ENCODE peak calls at places on chromosomes 11 and 22, in seven cellular contexts. R is heart left ventricle, N is fibroblast of mammary gland, T is esophagus muscularis mucosa, Q is body of pancreas, L is fibroblast of pulmonary artery, P is breast epithelium. V is an unnamed sample.

GRCh38 chr11:78406568-78407196 is 10.9 kb downstream of the GAB2 start:
- DNase-seq in R (no peak), N (no peak), T (no peak), Q (no peak), L (no peak), P (no peak), V (no peak)

GRCh38 chr11:75028321-75029097 is 39.8 kb downstream of the NEU3 start:
- DNase-seq in R (no peak), N (peak), T (peak), Q (no peak), L (no peak), P (no peak), V (no peak)

GRCh38 chr11:27075192-27075591 is 34.6 kb downstream of the BBOX1 start:
- DNase-seq in R (no peak), N (peak), T (no peak), Q (no peak), L (peak), P (no peak), V (no peak)

GRCh38 chr11:62664405-62665074 is 470 bp downstream of the C11orf98 start:
- DNase-seq in R (no peak), N (peak), T (no peak), Q (peak), L (peak), P (peak), V (no peak)

GRCh38 chr11:114522818-114523217 is 36.9 kb downstream of the NXPE1 start:
- DNase-seq in R (no peak), N (no peak), T (no peak), Q (no peak), L (no peak), P (no peak), V (no peak)

GRCh38 chr11:706439-706956 is 467 bp downstream of the EPS8L2 start:
- DNase-seq in R (no peak), N (peak), T (no peak), Q (peak), L (no peak), P (no peak), V (no peak)

GRCh38 chr11:47507016-47507631 is 45.8 kb downstream of the CELF1 start:
- DNase-seq in R (no peak), N (peak), T (no peak), Q (no peak), L (no peak), P (no peak), V (no peak)

GRCh38 chr11:6251120-6251733 is 8.4 kb upstream of the CCKBR start:
- DNase-seq in R (peak), N (peak), T (no peak), Q (peak), L (peak), P (peak), V (no peak)

GRCh38 chr11:61035086-61035835 is 63.8 kb downstream of the CD6 start:
- DNase-seq in R (no peak), N (no peak), T (no peak), Q (no peak), L (no peak), P (peak), V (no peak)

GRCh38 chr22:20549232-20549841 is 41.9 kb downstream of the MED15 start:
- DNase-seq in R (no peak), N (peak), T (no peak), Q (no peak), L (peak), P (no peak), V (no peak)

GRCh38 chr11:86508604-86509471 is 134.2 kb downstream of the CCDC81 start:
- DNase-seq in R (no peak), N (peak), T (no peak), Q (no peak), L (no peak), P (no peak), V (no peak)

GRCh38 chr11:77179681-77180080 is 51.6 kb downstream of the MYO7A start:
- DNase-seq in R (no peak), N (no peak), T (no peak), Q (no peak), L (no peak), P (no peak), V (no peak)
- TF ChIP-seq CTCF in R (no peak), N (no peak), T (no peak), Q (no peak), L (no peak), P (no peak), V (no peak)

GRCh38 chr11:2446590-2447252 is 1.9 kb downstream of the KCNQ1 start:
- DNase-seq in R (peak), N (no peak), T (no peak), Q (peak), L (no peak), P (no peak), V (no peak)

GRCh38 chr11:2444301-2445106 is at the start of the genes KCNQ1 and TRPM5:
- DNase-seq in R (peak), N (no peak), T (no peak), Q (peak), L (no peak), P (no peak), V (no peak)

GRCh38 chr11:2443881-2444300 is 423 bp downstream of the TRPM5 start:
- DNase-seq in R (no peak), N (no peak), T (no peak), Q (peak), L (no peak), P (no peak), V (no peak)

GRCh38 chr11:2445948-2446551 is 1.2 kb downstream of the KCNQ1 start:
- DNase-seq in R (peak), N (no peak), T (no peak), Q (peak), L (no peak), P (no peak), V (no peak)

GRCh38 chr11:2445107-2445947 is 519 bp downstream of the KCNQ1 start:
- DNase-seq in R (peak), N (no peak), T (no peak), Q (peak), L (no peak), P (no peak), V (no peak)
- H3K4me3 ChIP-seq in R (peak), N (no peak), T (peak), Q (peak), L (no peak), P (peak), V (no peak)

DNA sequence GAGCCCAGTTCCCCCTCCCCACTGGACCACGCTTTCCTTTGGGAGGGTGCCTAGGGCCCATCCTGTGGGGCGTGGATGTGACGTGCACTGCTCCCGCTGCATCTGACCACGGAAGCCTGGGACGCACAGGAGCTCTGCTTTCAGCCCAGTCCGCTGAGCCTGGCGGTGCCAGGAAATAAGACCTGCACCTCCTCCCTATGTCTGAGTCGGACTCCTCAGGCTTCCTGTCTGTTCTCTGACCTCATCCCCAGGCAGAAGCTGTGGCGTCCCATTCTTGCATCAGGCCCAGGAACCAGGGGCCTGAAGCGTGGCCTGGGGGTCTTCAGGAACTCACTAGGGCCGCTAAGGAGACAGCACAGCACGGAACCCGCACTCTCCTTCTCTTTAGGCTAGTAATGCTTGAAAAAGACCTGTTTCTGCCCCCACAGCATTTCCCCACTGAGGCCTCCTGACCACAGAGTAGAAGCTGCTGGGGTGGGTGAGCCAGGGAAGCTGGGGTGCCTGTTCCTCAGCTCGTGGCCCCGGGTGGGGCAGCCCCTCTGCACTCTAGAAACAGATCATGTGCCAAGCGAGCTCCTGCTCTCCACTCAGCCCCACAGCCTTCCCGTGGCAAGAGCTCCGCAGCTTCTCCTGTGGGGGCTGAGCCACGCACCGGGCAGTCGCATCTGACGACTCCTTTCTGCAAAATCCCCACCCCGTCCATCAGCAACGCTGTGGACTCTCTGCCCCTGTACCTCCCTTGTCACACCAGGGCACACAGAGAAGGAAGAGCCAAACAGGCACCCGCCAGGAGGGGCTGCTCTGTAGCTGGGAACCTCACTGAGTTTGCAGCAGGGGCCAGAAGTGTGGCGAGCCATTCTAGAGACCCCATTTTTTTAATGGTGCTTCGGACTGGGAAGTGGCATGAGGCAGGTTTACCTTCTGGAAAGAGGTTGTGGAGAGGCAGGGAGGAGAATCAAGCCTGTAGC is 22.6 kb downstream of the MOV10L1 start:
- DNase-seq in R (peak), N (peak), T (no peak), Q (no peak), L (peak), P (no peak), V (no peak)
- TF ChIP-seq CTCF in R (no peak), N (no peak), T (no peak), Q (no peak), L (no peak), P (no peak), V (no peak)

GRCh38 chr11:134037093-134037908 is 31.6 kb upstream of the JAM3 start:
- DNase-seq in R (peak), N (peak), T (peak), Q (peak), L (peak), P (peak), V (no peak)
- H3K4me3 ChIP-seq in R (peak), N (peak), T (peak), Q (peak), L (peak), P (peak), V (peak)

GRCh38 chr11:72598901-72599300 is 75.3 kb downstream of the PDE2A start:
- DNase-seq in R (peak), N (peak), T (no peak), Q (peak), L (peak), P (no peak), V (no peak)
- TF ChIP-seq CTCF in R (peak), N (peak), T (peak), Q (peak), L (peak), P (no peak), V (no peak)

DNA sequence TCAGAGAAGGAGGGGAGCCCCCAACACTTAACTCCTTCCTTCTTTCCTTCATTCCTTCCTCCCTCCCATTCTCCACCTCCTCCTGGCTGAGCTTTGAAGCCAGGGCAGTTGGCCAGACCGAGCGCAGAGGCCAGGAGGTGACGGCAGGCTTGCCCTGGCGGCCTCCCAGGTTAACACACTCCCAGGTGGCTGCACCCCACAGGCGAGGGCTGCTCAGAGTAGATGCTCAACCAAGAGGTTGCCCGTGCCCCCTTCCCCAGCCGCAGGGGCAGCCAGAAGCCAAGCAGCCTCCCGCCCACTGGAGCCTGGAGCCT is 6.3 kb upstream of the CDKN1C start:
- DNase-seq in R (peak), N (peak), T (no peak), Q (peak), L (no peak), P (no peak), V (no peak)
- H3K4me3 ChIP-seq in R (peak), N (no peak), T (peak), Q (no peak), L (no peak), P (peak), V (peak)

DNA sequence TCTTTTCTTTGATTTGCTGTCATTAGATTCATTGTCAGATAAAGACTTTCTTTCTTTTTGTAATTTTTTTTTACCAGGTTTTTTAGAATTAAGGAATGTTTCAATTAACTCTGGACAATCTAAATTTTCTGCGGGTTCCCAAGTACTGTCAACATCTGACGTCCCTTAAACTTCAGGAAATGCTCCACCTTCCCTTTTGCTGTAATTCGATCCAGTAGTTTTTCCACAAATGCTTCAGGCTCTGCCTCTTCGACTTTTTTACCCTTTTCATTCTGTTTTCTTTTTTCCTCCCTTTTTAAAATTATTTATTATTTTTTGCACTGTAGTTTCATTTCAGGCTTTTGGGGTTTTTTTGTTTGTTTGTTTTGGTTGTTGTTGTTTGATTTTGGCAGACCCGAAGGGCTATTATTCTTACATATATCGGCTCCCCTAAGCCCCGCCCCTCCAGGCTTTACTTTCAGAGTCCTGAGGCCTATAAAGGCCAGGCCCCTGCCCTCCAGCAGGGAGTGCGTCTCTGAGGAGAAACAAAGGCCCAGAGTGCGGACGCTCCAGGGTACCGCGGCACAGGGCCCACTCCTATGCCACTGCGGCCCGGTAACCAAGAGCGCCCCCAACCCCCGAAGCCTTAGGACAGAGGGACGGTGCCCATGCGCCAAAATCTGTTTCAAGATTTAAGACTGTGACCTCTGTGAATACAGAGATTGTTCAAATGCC is 116.4 kb downstream of the TYR start:
- DNase-seq in R (no peak), N (peak), T (no peak), Q (peak), L (peak), P (no peak), V (no peak)
- TF ChIP-seq CTCF in R (no peak), N (no peak), T (no peak), Q (no peak), L (no peak), P (no peak), V (no peak)

GRCh38 chr11:76152086-76152658 is 54.1 kb downstream of the WNT11 start:
- DNase-seq in R (peak), N (peak), T (peak), Q (peak), L (peak), P (peak), V (peak)
- H3K4me3 ChIP-seq in R (peak), N (peak), T (peak), Q (no peak), L (peak), P (peak), V (peak)

GRCh38 chr11:119624102-119624615 is 104.8 kb downstream of the NECTIN1 start:
- DNase-seq in R (no peak), N (no peak), T (no peak), Q (no peak), L (no peak), P (no peak), V (no peak)
- TF ChIP-seq CTCF in R (peak), N (peak), T (peak), Q (no peak), L (peak), P (no peak), V (peak)

V was measured in GM12864.